ENCODE peak calls at places on chromosomes 4 and X, in four cellular contexts. V is SK-N-SH, C is A549, D is GM12878. T is an unnamed sample. For H3K4me1, the result is how much of the 10 kb centered on the place peaks cover.

GRCh38 chr4:2367626-2368025 is 50.8 kb downstream of the ZFYVE28 start:
- DNase-seq in V (no peak), C (no peak), D (no peak), T (no peak)

GRCh38 chr4:104868942-104869341 is 277.7 kb upstream of the TET2 start:
- DNase-seq in V (no peak), C (no peak), D (peak), T (no peak)

GRCh38 chr4:180809439-180809838 is 1433.8 kb upstream of the TENM3 start:
- DNase-seq in V (no peak), C (no peak), D (no peak), T (no peak)

GRCh38 chrX:119402588-119402987 is 3.5 kb downstream of the SLC25A43 start:
- DNase-seq in V (no peak), C (no peak), D (no peak), T (no peak)

GRCh38 chrX:68550193-68550592 is 51.3 kb downstream of the YIPF6 start:
- DNase-seq in V (no peak), C (no peak), D (no peak), T (no peak)

GRCh38 chr4:98618670-98619069 is 39.7 kb downstream of the TSPAN5 start:
- DNase-seq in V (no peak), C (no peak), D (no peak), T (no peak)

GRCh38 chr4:16225996-16226815 is at the start of gene TAPT1:
- DNase-seq in V (peak), C (peak), D (no peak), T (no peak)

GRCh38 chrX:1909419-1910206 is 294.8 kb downstream of the ASMT start:
- DNase-seq in V (no peak), C (no peak), D (no peak), T (no peak)

GRCh38 chrX:9337056-9337455 is 127.8 kb upstream of the TBL1X start:
- DNase-seq in V (no peak), C (no peak), D (no peak), T (no peak)

GRCh38 chrX:119870626-119871131 is 854 bp downstream of the RNF113A start:
- DNase-seq in V (peak), C (no peak), D (no peak), T (peak)

GRCh38 chr4:71906096-71906495 is 122.2 kb upstream of the GC start:
- DNase-seq in V (no peak), C (no peak), D (no peak), T (no peak)

GRCh38 chrX:26192204-26192603 is at the start of gene MAGEB6:
- DNase-seq in V (no peak), C (no peak), D (no peak), T (no peak)

GRCh38 chrX:38008658-38009057 is 2.3 kb downstream of the SYTL5 start:
- DNase-seq in V (no peak), C (no peak), D (no peak), T (no peak)

GRCh38 chr4:40840985-40841571 is 91.3 kb downstream of the NSUN7 start:
- DNase-seq in V (peak), C (peak), D (peak), T (peak)

GRCh38 chr4:184150102-184150839 is 67.4 kb downstream of the ENPP6 start:
- DNase-seq in V (no peak), C (no peak), D (no peak), T (peak)
- H3K27ac ChIP-seq in V (no peak), C (no peak), D (no peak), T (no peak)

GRCh38 chr4:48902266-48902665 is 4.3 kb downstream of the OCIAD2 start:
- DNase-seq in V (no peak), C (peak), D (no peak), T (no peak)
- H3K4me1 ChIP-seq in V (under half), C (under half), D (under half), T (under half)

GRCh38 chr4:169644802-169645201 is 24.4 kb downstream of the CLCN3 start:
- DNase-seq in V (no peak), C (no peak), D (no peak), T (no peak)
- TF ChIP-seq PBX3 in V (no peak), C (no peak), D (no peak), T (no peak)

GRCh38 chr4:120055795-120056194 is 10.9 kb downstream of the MAD2L1 start:
- DNase-seq in V (no peak), C (no peak), D (no peak), T (no peak)
- H3K27ac ChIP-seq in V (no peak), C (no peak), D (no peak), T (no peak)

GRCh38 chrX:85112270-85112669 is 108.6 kb downstream of the APOOL start:
- DNase-seq in V (no peak), C (no peak), D (no peak), T (no peak)
- H3K4me1 ChIP-seq in V (under half), C (under half), D (under half), T (under half)

DNA sequence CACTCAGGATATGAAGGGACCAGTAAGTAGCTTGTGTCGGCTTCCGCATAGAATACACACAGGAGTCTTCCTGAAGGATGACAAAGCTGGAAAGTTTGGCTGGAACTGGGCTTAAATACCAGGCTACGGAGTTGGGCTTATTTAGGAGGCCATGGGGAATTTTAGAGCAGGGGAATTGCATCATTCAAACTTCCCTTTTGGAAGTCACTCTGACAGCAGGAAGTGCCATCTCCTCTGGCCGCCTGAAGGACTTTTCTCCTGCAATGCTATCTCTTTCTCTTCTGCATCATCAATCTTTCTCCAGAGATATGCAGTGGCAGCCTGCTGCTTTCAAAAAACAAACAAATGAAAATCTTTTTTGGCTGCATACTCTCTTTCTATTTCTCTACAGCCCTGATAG is 48.4 kb upstream of the PAK3 start:
- DNase-seq in V (no peak), C (no peak), D (no peak), T (no peak)
- TF ChIP-seq PBX3 in V (no peak), C (no peak), D (no peak), T (no peak)

GRCh38 chrX:48631376-48632090 is 34.2 kb downstream of the WDR13 start:
- DNase-seq in V (peak), C (peak), D (peak), T (peak)
- H3K27ac ChIP-seq in V (no peak), C (peak), D (no peak), T (no peak)

GRCh38 chr4:139015948-139016451 is 419 bp downstream of the NOCT start:
- DNase-seq in V (no peak), C (peak), D (no peak), T (peak)
- H3K4me1 ChIP-seq in V (under half), C (half or more), D (under half), T (half or more)